ENCODE peak calls at places on chromosome 13, in seven cellular contexts. One of them, this sample, is unnamed.

GRCh38 chr13:88925954-88926353 is 1254.8 kb downstream of the SLITRK5 start:
- DNase-seq in astrocyte: no peak
- DNase-seq in NCI-H2171 treated with DMSO at 0.1 percent for 48 hours: no peak
- DNase-seq in mucosa of gallbladder: no peak
- DNase-seq in NCI-H510A treated with DMSO at 0.1 percent for 48 hours: no peak
- DNase-seq in activated CD8-positive, alpha-beta memory T cell treated with anti-CD3 and anti-CD28 coated beads for 4 hours: no peak
- DNase-seq in HuH-7: no peak
- DNase-seq in this sample: no peak

GRCh38 chr13:36084131-36084530 is 47.1 kb downstream of the DCLK1 start:
- DNase-seq in NCI-H510A treated with DMSO at 0.1 percent for 48 hours: no peak
- DNase-seq in mucosa of gallbladder: no peak
- DNase-seq in astrocyte: no peak
- DNase-seq in activated CD8-positive, alpha-beta memory T cell treated with anti-CD3 and anti-CD28 coated beads for 4 hours: no peak
- DNase-seq in HuH-7: no peak
- DNase-seq in NCI-H2171 treated with DMSO at 0.1 percent for 48 hours: no peak
- DNase-seq in this sample: no peak

GRCh38 chr13:49308977-49309408 is 61.3 kb downstream of the CDADC1 start:
- DNase-seq in NCI-H2171 treated with DMSO at 0.1 percent for 48 hours: no peak
- DNase-seq in HuH-7: no peak
- DNase-seq in activated CD8-positive, alpha-beta memory T cell treated with anti-CD3 and anti-CD28 coated beads for 4 hours: no peak
- DNase-seq in mucosa of gallbladder: no peak
- DNase-seq in astrocyte: no peak
- DNase-seq in NCI-H510A treated with DMSO at 0.1 percent for 48 hours: no peak
- DNase-seq in this sample: no peak

GRCh38 chr13:64534302-64534701 is 2695.8 kb downstream of the PCDH9 start:
- DNase-seq in HuH-7: no peak
- DNase-seq in NCI-H510A treated with DMSO at 0.1 percent for 48 hours: no peak
- DNase-seq in activated CD8-positive, alpha-beta memory T cell treated with anti-CD3 and anti-CD28 coated beads for 4 hours: no peak
- DNase-seq in mucosa of gallbladder: no peak
- DNase-seq in NCI-H2171 treated with DMSO at 0.1 percent for 48 hours: no peak
- DNase-seq in astrocyte: no peak
- DNase-seq in this sample: no peak

GRCh38 chr13:109938255-109938936 is 152.0 kb upstream of the IRS2 start:
- DNase-seq in astrocyte: peak
- DNase-seq in HuH-7: no peak
- DNase-seq in mucosa of gallbladder: no peak
- DNase-seq in NCI-H510A treated with DMSO at 0.1 percent for 48 hours: no peak
- DNase-seq in NCI-H2171 treated with DMSO at 0.1 percent for 48 hours: no peak
- DNase-seq in activated CD8-positive, alpha-beta memory T cell treated with anti-CD3 and anti-CD28 coated beads for 4 hours: no peak
- DNase-seq in this sample: no peak

GRCh38 chr13:79987323-79987722 is 353.6 kb downstream of the SPRY2 start:
- DNase-seq in mucosa of gallbladder: no peak
- DNase-seq in NCI-H510A treated with DMSO at 0.1 percent for 48 hours: no peak
- DNase-seq in astrocyte: no peak
- DNase-seq in activated CD8-positive, alpha-beta memory T cell treated with anti-CD3 and anti-CD28 coated beads for 4 hours: no peak
- DNase-seq in HuH-7: no peak
- DNase-seq in NCI-H2171 treated with DMSO at 0.1 percent for 48 hours: no peak
- DNase-seq in this sample: no peak

GRCh38 chr13:20441066-20441465 is 84.6 kb downstream of the CRYL1 start:
- DNase-seq in activated CD8-positive, alpha-beta memory T cell treated with anti-CD3 and anti-CD28 coated beads for 4 hours: no peak
- DNase-seq in HuH-7: no peak
- DNase-seq in NCI-H2171 treated with DMSO at 0.1 percent for 48 hours: no peak
- DNase-seq in astrocyte: no peak
- DNase-seq in NCI-H510A treated with DMSO at 0.1 percent for 48 hours: no peak
- DNase-seq in mucosa of gallbladder: no peak
- DNase-seq in this sample: no peak

GRCh38 chr13:113137656-113138292 is 15.2 kb downstream of the F10 start:
- DNase-seq in mucosa of gallbladder: no peak
- DNase-seq in activated CD8-positive, alpha-beta memory T cell treated with anti-CD3 and anti-CD28 coated beads for 4 hours: no peak
- DNase-seq in astrocyte: no peak
- DNase-seq in HuH-7: no peak
- DNase-seq in NCI-H510A treated with DMSO at 0.1 percent for 48 hours: no peak
- DNase-seq in NCI-H2171 treated with DMSO at 0.1 percent for 48 hours: no peak
- DNase-seq in this sample: no peak

GRCh38 chr13:29484236-29484635 is 111.3 kb downstream of the SLC7A1 start:
- DNase-seq in mucosa of gallbladder: no peak
- DNase-seq in HuH-7: no peak
- DNase-seq in NCI-H510A treated with DMSO at 0.1 percent for 48 hours: peak
- DNase-seq in astrocyte: no peak
- DNase-seq in activated CD8-positive, alpha-beta memory T cell treated with anti-CD3 and anti-CD28 coated beads for 4 hours: no peak
- DNase-seq in NCI-H2171 treated with DMSO at 0.1 percent for 48 hours: peak
- DNase-seq in this sample: no peak

GRCh38 chr13:32284927-32285632 is 30.1 kb downstream of the ZAR1L start:
- DNase-seq in NCI-H510A treated with DMSO at 0.1 percent for 48 hours: no peak
- DNase-seq in mucosa of gallbladder: peak
- DNase-seq in HuH-7: no peak
- DNase-seq in NCI-H2171 treated with DMSO at 0.1 percent for 48 hours: no peak
- DNase-seq in astrocyte: peak
- DNase-seq in activated CD8-positive, alpha-beta memory T cell treated with anti-CD3 and anti-CD28 coated beads for 4 hours: no peak
- DNase-seq in this sample: no peak

GRCh38 chr13:23268441-23268840 is 87.7 kb downstream of the SGCG start:
- DNase-seq in activated CD8-positive, alpha-beta memory T cell treated with anti-CD3 and anti-CD28 coated beads for 4 hours: no peak
- DNase-seq in NCI-H510A treated with DMSO at 0.1 percent for 48 hours: no peak
- DNase-seq in mucosa of gallbladder: no peak
- DNase-seq in NCI-H2171 treated with DMSO at 0.1 percent for 48 hours: no peak
- DNase-seq in astrocyte: no peak
- DNase-seq in HuH-7: no peak
- DNase-seq in this sample: no peak

GRCh38 chr13:23074054-23074805 is 106.5 kb upstream of the SGCG start:
- DNase-seq in activated CD8-positive, alpha-beta memory T cell treated with anti-CD3 and anti-CD28 coated beads for 4 hours: no peak
- DNase-seq in astrocyte: no peak
- DNase-seq in mucosa of gallbladder: no peak
- DNase-seq in HuH-7: no peak
- DNase-seq in NCI-H510A treated with DMSO at 0.1 percent for 48 hours: peak
- DNase-seq in NCI-H2171 treated with DMSO at 0.1 percent for 48 hours: no peak
- DNase-seq in this sample: no peak

GRCh38 chr13:46165485-46166220 is 16.3 kb downstream of the LCP1 start:
- DNase-seq in NCI-H510A treated with DMSO at 0.1 percent for 48 hours: no peak
- DNase-seq in activated CD8-positive, alpha-beta memory T cell treated with anti-CD3 and anti-CD28 coated beads for 4 hours: no peak
- DNase-seq in mucosa of gallbladder: no peak
- DNase-seq in HuH-7: no peak
- DNase-seq in NCI-H2171 treated with DMSO at 0.1 percent for 48 hours: no peak
- DNase-seq in astrocyte: peak
- DNase-seq in this sample: no peak

This sample was measured in memory B cell.